ENCODE peak calls at places on chromosomes 2 and 18, in four cellular contexts. J is heart left ventricle, K is Panc1, P is upper lobe of right lung. S is an unnamed sample.

GRCh38 chr2:134021830-134022524 is 231.9 kb upstream of the MGAT5 start:
- DNase-seq in K (no peak), P (no peak), J (no peak), S (no peak)

GRCh38 chr2:160140001-160140400 is 60.1 kb downstream of the ITGB6 start:
- DNase-seq in P (no peak), J (no peak), K (no peak), S (no peak)

GRCh38 chr2:98952971-98953370 is 16.9 kb upstream of the CRACDL start:
- DNase-seq in K (no peak), J (no peak), P (no peak), S (no peak)

GRCh38 chr2:59223737-59224136 is 982.6 kb upstream of the FANCL start:
- DNase-seq in K (no peak), P (no peak), J (no peak), S (no peak)

GRCh38 chr2:182784777-182785176 is 68.7 kb downstream of the DNAJC10 start:
- DNase-seq in P (no peak), K (no peak), J (no peak), S (no peak)

GRCh38 chr2:223123859-223124610 is 72.0 kb downstream of the KCNE4 start:
- DNase-seq in J (no peak), K (no peak), P (no peak), S (no peak)

GRCh38 chr2:196915512-196916189 is 10.9 kb downstream of the PGAP1 start:
- DNase-seq in K (no peak), J (no peak), P (no peak), S (no peak)

GRCh38 chr2:27730980-27731691 is 40.4 kb upstream of the MRPL33 start:
- DNase-seq in P (no peak), J (no peak), K (no peak), S (no peak)

GRCh38 chr18:32735781-32736180 is 37.0 kb downstream of the KLHL14 start:
- DNase-seq in P (no peak), K (no peak), J (no peak), S (no peak)

GRCh38 chr2:28403388-28403956 is 10.8 kb downstream of the FOSL2 start:
- DNase-seq in J (no peak), K (no peak), P (no peak), S (no peak)

GRCh38 chr2:55051026-55051866 is 995 bp upstream of the RTN4 start:
- DNase-seq in K (peak; percentile 98), P (no peak), J (peak; percentile 70), S (peak; percentile 82)

GRCh38 chr2:208047840-208048239 is 22.5 kb upstream of the PLEKHM3 start:
- DNase-seq in K (no peak), P (no peak), J (no peak), S (no peak)

GRCh38 chr2:158313734-158314133 is 142.8 kb downstream of the CCDC148 start:
- DNase-seq in K (no peak), J (no peak), P (no peak), S (no peak)

GRCh38 chr2:114659895-114660294 is 217.5 kb downstream of the DPP10 start:
- DNase-seq in J (no peak), K (no peak), P (no peak), S (no peak)

GRCh38 chr2:207138573-207139297 is 27.0 kb downstream of the KLF7 start:
- DNase-seq in P (no peak), K (no peak), J (no peak), S (no peak)

GRCh38 chr2:233259745-233260144 is 8.3 kb downstream of the ATG16L1 start:
- DNase-seq in P (no peak), K (no peak), J (no peak), S (no peak)

GRCh38 chr2:111900859-111901258 is 2.5 kb downstream of the MERTK start:
- DNase-seq in K (no peak), P (no peak), J (no peak), S (no peak)

GRCh38 chr2:168915433-168916328 is 14.6 kb downstream of the G6PC2 start:
- DNase-seq in K (no peak), J (no peak), P (no peak), S (no peak)

GRCh38 chr2:163799807-163800206 is 64.0 kb upstream of the FIGN start:
- DNase-seq in K (no peak), J (no peak), P (no peak), S (no peak)

GRCh38 chr2:168934826-168935225 is 33.7 kb downstream of the G6PC2 start:
- DNase-seq in J (no peak), P (no peak), K (no peak), S (no peak)

GRCh38 chr2:183409662-183410061 is 285.4 kb downstream of the NUP35 start:
- DNase-seq in J (no peak), P (no peak), K (no peak), S (no peak)

GRCh38 chr2:225668606-225669266 is 269.2 kb downstream of the NYAP2 start:
- DNase-seq in K (no peak), P (no peak), J (no peak), S (no peak)

GRCh38 chr18:74040008-74040407 is 107.6 kb downstream of the FBXO15 start:
- DNase-seq in P (no peak), K (no peak), J (no peak), S (no peak)

GRCh38 chr18:74040459-74041332 is 106.9 kb downstream of the FBXO15 start:
- DNase-seq in K (no peak), J (no peak), P (peak; percentile 85), S (no peak)
- TF ChIP-seq CTCF in K (peak; percentile 94), J (peak; percentile 47), P (peak; percentile 57), S (no peak)

GRCh38 chr2:11681722-11682589 is 12.0 kb upstream of the NTSR2 start:
- DNase-seq in K (no peak), J (no peak), P (no peak), S (peak; percentile 55)
- H3K27ac ChIP-seq in K (no peak overlapping the region), J (no peak overlapping the region), P (no peak overlapping the region), S (no peak overlapping the region)

GRCh38 chr2:61470965-61471904 is at the start of gene USP34:
- DNase-seq in J (peak; percentile 96), K (peak; percentile 59), P (peak; percentile 98), S (peak; percentile 96)
- TF ChIP-seq CTCF in J (no peak), K (no peak), P (no peak), S (no peak)

GRCh38 chr18:11981383-11981632 is at the start of gene IMPA2:
- DNase-seq in J (no peak), P (no peak), K (no peak), S (no peak)

GRCh38 chr18:11980555-11981382 is 538 bp upstream of the IMPA2 start:
- DNase-seq in J (peak; percentile 99), K (peak; percentile 82), P (peak; percentile 100), S (peak; percentile 98)

GRCh38 chr18:11980148-11980554 is 1.2 kb upstream of the IMPA2 start:
- DNase-seq in K (no peak), P (no peak), J (no peak), S (no peak)

GRCh38 chr18:11982981-11983380 is 1.7 kb downstream of the IMPA2 start:
- DNase-seq in K (no peak), P (no peak), J (no peak), S (no peak)

GRCh38 chr18:11981633-11982366 is 493 bp downstream of the IMPA2 start:
- DNase-seq in P (no peak), J (peak; percentile 45), K (no peak), S (no peak)
- H3K27ac ChIP-seq in P (peak overlapping the region; percentile 86), J (peak overlapping the region; percentile 91), K (peak overlapping the region; percentile 75), S (peak overlapping the region; percentile 97)

DNA sequence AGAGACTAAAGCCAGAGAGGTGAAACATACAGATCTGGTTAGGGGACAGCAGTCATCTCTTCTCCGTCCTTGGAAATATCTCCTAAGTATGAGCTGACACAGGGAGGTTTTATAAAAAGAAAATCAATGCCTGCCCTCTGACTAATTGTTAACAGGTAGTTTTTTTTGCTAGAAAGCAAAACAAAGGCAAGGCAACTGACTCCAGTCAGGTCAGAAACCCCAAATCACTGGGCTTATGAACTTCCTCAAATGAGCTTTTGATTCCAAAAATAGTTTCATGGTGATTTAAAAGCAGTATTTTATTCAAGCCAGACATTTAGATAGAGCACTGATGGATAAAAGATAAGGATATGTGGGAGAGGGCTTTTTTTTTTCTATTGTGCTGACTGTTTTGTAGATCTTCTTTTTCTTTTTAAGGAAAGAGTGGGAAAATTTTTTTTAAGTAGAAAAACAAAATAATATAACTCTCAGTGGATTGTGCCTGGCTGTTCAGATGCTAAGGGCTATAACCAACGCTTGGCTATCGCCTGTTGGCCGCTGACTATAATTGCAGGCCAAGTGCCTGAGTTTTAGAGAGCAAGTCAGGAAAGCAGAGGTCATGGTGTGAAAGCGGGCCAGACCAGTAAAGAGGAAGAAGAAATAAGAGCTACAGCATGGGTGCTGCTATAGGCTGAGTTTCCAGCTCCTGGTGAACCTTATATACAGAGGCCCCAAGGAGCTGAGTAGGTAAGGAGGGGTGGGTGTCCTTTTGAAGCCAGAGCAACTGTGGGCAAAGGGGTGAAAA is 44.9 kb downstream of the MRPL35 start:
- DNase-seq in P (no peak), K (no peak), J (no peak), S (no peak)
- TF ChIP-seq CTCF in P (no peak), K (no peak), J (no peak), S (no peak)

GRCh38 chr2:200376422-200377142 is 70.1 kb downstream of the SPATS2L start:
- DNase-seq in K (peak; percentile 77), J (no peak), P (no peak), S (no peak)
- H3K27ac ChIP-seq in K (peak overlapping the region; percentile 100), J (peak overlapping the region; percentile 24), P (peak overlapping the region; percentile 58), S (peak overlapping the region; percentile 60)

GRCh38 chr2:239979243-239980023 is 45.7 kb downstream of the NDUFA10 start:
- DNase-seq in J (no peak), K (no peak), P (no peak), S (no peak)
- TF ChIP-seq CTCF in J (peak; percentile 20), K (no peak), P (no peak), S (no peak)

DNA sequence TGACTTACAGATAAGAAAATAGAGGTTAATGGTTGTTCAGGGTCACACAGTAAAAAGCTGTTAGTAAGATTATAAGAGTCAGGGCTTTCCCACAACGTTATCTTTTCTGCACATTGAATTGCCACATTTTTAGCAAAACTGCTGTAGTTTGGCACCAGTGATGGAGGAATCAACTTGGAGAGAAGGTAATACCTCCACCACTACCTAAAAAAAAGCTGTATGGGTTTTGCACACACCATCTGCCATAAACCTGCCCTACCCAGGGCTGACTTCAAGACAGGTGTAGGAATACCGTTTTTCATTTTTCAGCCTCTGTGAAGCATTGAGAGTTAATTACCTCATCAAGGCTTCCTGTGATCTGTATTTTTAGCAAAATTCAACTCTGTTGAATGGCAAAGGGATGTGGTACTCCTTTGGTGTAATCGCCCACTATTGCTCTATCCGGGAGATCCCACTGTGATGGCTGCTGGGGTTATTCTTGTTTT is 5.0 kb downstream of the SOWAHC start:
- DNase-seq in J (no peak), K (no peak), P (no peak), S (no peak)
- H3K27ac ChIP-seq in J (no peak overlapping the region), K (no peak overlapping the region), P (no peak overlapping the region), S (no peak overlapping the region)